ENCODE peak calls at places on chromosomes 12 and 14, in nine cellular contexts. V is astrocyte of the spinal cord, B is Peyer's patch, C is left ventricle myocardium inferior, D is HT-29, N is C1 segment of cervical spinal cord, W is T follicular helper cell, H is H54, U is EL. A is an unnamed sample.

GRCh38 chr14:84323963-84324362 is 1206.0 kb upstream of the FLRT2 start:
- DNase-seq in C (no peak), N (no peak), V (no peak), B (no peak), U (no peak), D (no peak), W (no peak), H (no peak), A (no peak)

GRCh38 chr12:2284857-2285256 is 232.1 kb downstream of the CACNA1C start:
- DNase-seq in B (peak), W (no peak), U (peak), D (peak), V (peak), N (peak), H (peak), C (peak), A (peak)

GRCh38 chr12:49838973-49839633 is 3.8 kb downstream of the BCDIN3D start:
- DNase-seq in U (peak), C (no peak), N (no peak), V (peak), H (no peak), D (peak), B (no peak), W (no peak), A (peak)

GRCh38 chr12:128715485-128715884 is 108.3 kb downstream of the SLC15A4 start:
- DNase-seq in H (no peak), U (no peak), V (no peak), B (no peak), D (no peak), W (no peak), C (no peak), N (no peak), A (no peak)

GRCh38 chr12:54251667-54252284 is 28.1 kb downstream of the CBX5 start:
- DNase-seq in B (no peak), N (no peak), C (no peak), U (peak), W (no peak), V (peak), H (peak), D (peak), A (peak)

GRCh38 chr12:90253142-90253541 is 544.5 kb upstream of the ATP2B1 start:
- DNase-seq in N (no peak), H (no peak), D (no peak), C (no peak), V (no peak), U (no peak), B (no peak), W (no peak), A (no peak)

GRCh38 chr12:590206-590750 is 73.0 kb downstream of the NINJ2 start:
- DNase-seq in W (no peak), N (no peak), U (no peak), B (peak), C (no peak), D (no peak), H (no peak), V (no peak), A (no peak)

GRCh38 chr12:116426391-116427136 is 132.6 kb upstream of the MAP1LC3B2 start:
- DNase-seq in H (peak), C (peak), W (no peak), V (peak), B (peak), D (no peak), N (no peak), U (peak), A (no peak)

GRCh38 chr12:108483213-108483920 is 31.7 kb upstream of the FICD start:
- DNase-seq in N (no peak), U (no peak), C (no peak), V (peak), D (no peak), W (no peak), H (no peak), B (no peak), A (no peak)

GRCh38 chr12:20434993-20435392 is 66.7 kb downstream of the PDE3A start:
- DNase-seq in H (no peak), U (peak), B (no peak), C (no peak), D (no peak), V (peak), N (no peak), W (no peak), A (no peak)

GRCh38 chr14:28280997-28281598 is 485.5 kb upstream of the FOXG1 start:
- DNase-seq in V (no peak), C (no peak), N (no peak), U (no peak), B (no peak), W (no peak), H (no peak), D (no peak), A (no peak)

GRCh38 chr12:25186038-25186787 is 8.7 kb downstream of the DNAI7 start:
- DNase-seq in H (no peak), W (no peak), B (no peak), N (no peak), U (no peak), C (no peak), D (no peak), V (no peak), A (peak)

GRCh38 chr12:54025507-54026393 is 2.5 kb upstream of the HOXC6 start:
- DNase-seq in D (no peak), H (no peak), W (no peak), N (no peak), U (no peak), V (no peak), C (no peak), B (no peak), A (no peak)

GRCh38 chr12:51318846-51319570 is 5.0 kb downstream of the BIN2 start:
- DNase-seq in D (peak), U (no peak), B (peak), N (no peak), H (no peak), V (no peak), C (no peak), W (no peak), A (no peak)

GRCh38 chr14:64759555-64759938 is 55.3 kb downstream of the PLEKHG3 start:
- DNase-seq in V (no peak), W (no peak), U (no peak), D (no peak), N (no peak), C (no peak), H (no peak), B (no peak), A (no peak)

A was measured in HepG2.